ENCODE peak calls at places on chromosome 16, in nine cellular contexts. I, W, L, P, T, A, E, Z and F are unnamed samples.

GRCh38 chr16:79217375-79218011 is 383.0 kb downstream of the MAF start:
- DNase-seq in I (peak; percentile 65), W (no peak), L (no peak), P (no peak), T (no peak), A (no peak), E (no peak), Z (no peak), F (no peak)

GRCh38 chr16:11405331-11406176 is 60.3 kb downstream of the RMI2 start:
- DNase-seq in I (peak; percentile 19), W (peak; percentile 75), L (no peak), P (no peak), T (peak; percentile 56), A (peak; percentile 13), E (no peak), Z (peak; percentile 48), F (peak; percentile 42)

GRCh38 chr16:10947211-10947787 is 2.9 kb downstream of the CLEC16A start:
- DNase-seq in I (no peak), W (no peak), L (no peak), P (no peak), T (no peak), A (no peak), E (no peak), Z (no peak), F (no peak)

GRCh38 chr16:72791786-72792185 is 256.1 kb downstream of the ZFHX3 start:
- DNase-seq in I (no peak), W (no peak), L (no peak), P (no peak), T (no peak), A (no peak), E (no peak), Z (no peak), F (no peak)

GRCh38 chr16:49631521-49632041 is 224.3 kb downstream of the ZNF423 start:
- DNase-seq in I (no peak), W (peak; percentile 9), L (no peak), P (no peak), T (no peak), A (peak; percentile 49), E (no peak), Z (no peak), F (no peak)

GRCh38 chr16:15856901-15857778 is at the start of gene MYH11:
- DNase-seq in I (no peak), W (peak; percentile 73), L (no peak), P (no peak), T (no peak), A (no peak), E (no peak), Z (no peak), F (no peak)

GRCh38 chr16:26787924-26788323 is 278.8 kb upstream of the C16orf82 start:
- DNase-seq in I (no peak), W (no peak), L (no peak), P (no peak), T (peak; percentile 42), A (no peak), E (no peak), Z (no peak), F (no peak)

GRCh38 chr16:17205279-17206139 is 265.3 kb downstream of the XYLT1 start:
- DNase-seq in I (no peak), W (peak; percentile 48), L (peak; percentile 62), P (no peak), T (no peak), A (peak; percentile 47), E (no peak), Z (peak; percentile 29), F (no peak)

GRCh38 chr16:47848481-47849109 is 307.2 kb downstream of the ABCC12 start:
- DNase-seq in I (no peak), W (no peak), L (peak; percentile 33), P (peak; percentile 59), T (no peak), A (peak; percentile 2), E (no peak), Z (no peak), F (no peak)

GRCh38 chr16:26382607-26383006 is 684.1 kb upstream of the C16orf82 start:
- DNase-seq in I (no peak), W (no peak), L (no peak), P (no peak), T (no peak), A (no peak), E (no peak), Z (no peak), F (no peak)

GRCh38 chr16:17515421-17516210 is 44.9 kb upstream of the XYLT1 start:
- DNase-seq in I (no peak), W (no peak), L (no peak), P (peak; percentile 99), T (peak; percentile 20), A (peak; percentile 52), E (no peak), Z (no peak), F (no peak)

GRCh38 chr16:27264151-27264550 is 4.4 kb downstream of the NSMCE1 start:
- DNase-seq in I (no peak), W (no peak), L (no peak), P (peak; percentile 44), T (no peak), A (peak; percentile 65), E (no peak), Z (no peak), F (no peak)

GRCh38 chr16:48432136-48432535 is 46.9 kb upstream of the SIAH1 start:
- DNase-seq in I (no peak), W (no peak), L (no peak), P (no peak), T (no peak), A (no peak), E (peak; percentile 35), Z (no peak), F (no peak)

GRCh38 chr16:27445502-27446175 is 43.7 kb downstream of the IL21R start:
- DNase-seq in I (no peak), W (no peak), L (no peak), P (no peak), T (no peak), A (no peak), E (peak; percentile 67), Z (no peak), F (no peak)

GRCh38 chr16:14562691-14563491 is 67.2 kb downstream of the PARN start:
- DNase-seq in I (no peak), W (no peak), L (peak; percentile 49), P (peak; percentile 72), T (peak; percentile 73), A (peak; percentile 43), E (no peak), Z (peak; percentile 48), F (no peak)

GRCh38 chr16:89308391-89309333 is 91.2 kb downstream of the ZNF778 start:
- DNase-seq in I (peak; percentile 30), W (peak; percentile 72), L (no peak), P (no peak), T (no peak), A (no peak), E (peak; percentile 62), Z (no peak), F (peak; percentile 52)

GRCh38 chr16:56910654-56911539 is 21.0 kb upstream of the HERPUD1 start:
- DNase-seq in I (no peak), W (no peak), L (no peak), P (no peak), T (no peak), A (peak; percentile 68), E (no peak), Z (no peak), F (no peak)

GRCh38 chr16:89093602-89094251 is at the start of gene ACSF3:
- DNase-seq in I (peak; percentile 72), W (no peak), L (peak; percentile 67), P (no peak), T (peak; percentile 60), A (peak; percentile 56), E (peak; percentile 93), Z (peak; percentile 72), F (peak; percentile 75)

GRCh38 chr16:73753931-73754330 is 542.7 kb upstream of the PSMD7 start:
- DNase-seq in I (no peak), W (no peak), L (no peak), P (no peak), T (no peak), A (no peak), E (no peak), Z (no peak), F (no peak)

GRCh38 chr16:3304370-3304769 is 860 bp downstream of the TIGD7 start:
- DNase-seq in I (no peak), W (no peak), L (no peak), P (no peak), T (no peak), A (peak; percentile 31), E (no peak), Z (no peak), F (no peak)

GRCh38 chr16:3305109-3306068 is at the start of the genes TIGD7 and ZNF75A:
- DNase-seq in I (peak; percentile 85), W (peak; percentile 92), L (peak; percentile 79), P (peak; percentile 21), T (peak; percentile 95), A (peak; percentile 93), E (peak; percentile 97), Z (peak; percentile 83), F (peak; percentile 72)

GRCh38 chr16:3311496-3311895 is 6.2 kb downstream of the ZNF75A start:
- DNase-seq in I (no peak), W (no peak), L (no peak), P (no peak), T (no peak), A (no peak), E (no peak), Z (no peak), F (no peak)

DNA sequence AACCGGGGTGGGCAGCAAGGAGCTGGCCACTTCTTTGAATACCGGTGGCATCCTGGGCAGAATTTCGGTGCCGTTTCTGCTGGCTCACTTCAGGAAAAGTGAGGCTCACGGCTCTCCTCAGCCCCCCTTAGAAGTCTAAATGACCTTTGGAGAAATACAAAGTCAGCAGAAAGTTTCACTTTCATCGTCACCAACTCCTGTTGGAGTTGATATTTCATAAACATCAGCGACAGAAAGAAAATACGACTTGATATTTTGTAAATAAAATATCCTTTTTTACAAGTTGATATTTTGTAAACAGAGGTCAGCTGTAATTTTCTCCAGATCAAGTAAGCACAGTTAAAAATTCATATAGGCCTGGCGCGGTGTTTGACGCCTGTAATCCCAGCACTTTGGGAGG is 781 bp downstream of the ZNF75A start:
- DNase-seq in I (no peak), W (no peak), L (no peak), P (no peak), T (no peak), A (no peak), E (no peak), Z (no peak), F (no peak)
- H3K9me3 ChIP-seq in I (peaks cover 7% of the 10 kb centered on the region), W (peaks cover 38% of the 10 kb centered on the region), L (no peaks in the 10 kb centered on the region), P (peaks cover 13% of the 10 kb centered on the region), T (peaks cover 92% of the 10 kb centered on the region), A (peaks cover 2% of the 10 kb centered on the region), E (peaks cover 90% of the 10 kb centered on the region), Z (peaks cover 91% of the 10 kb centered on the region), F (peaks cover 43% of the 10 kb centered on the region)

GRCh38 chr16:59686405-59686804 is 952.3 kb upstream of the GOT2 start:
- DNase-seq in I (no peak), W (no peak), L (no peak), P (no peak), T (no peak), A (no peak), E (no peak), Z (no peak), F (no peak)
- H3K9me3 ChIP-seq in I (no peaks in the 10 kb centered on the region), W (peaks cover 11% of the 10 kb centered on the region), L (no peaks in the 10 kb centered on the region), P (no peaks in the 10 kb centered on the region), T (peaks cover 21% of the 10 kb centered on the region), A (no peaks in the 10 kb centered on the region), E (peaks cover 24% of the 10 kb centered on the region), Z (peaks cover 9% of the 10 kb centered on the region), F (no peaks in the 10 kb centered on the region)

GRCh38 chr16:5644132-5644531 is 546.5 kb upstream of the EEF2KMT start:
- DNase-seq in I (no peak), W (no peak), L (no peak), P (no peak), T (no peak), A (no peak), E (no peak), Z (no peak), F (no peak)
- H3K9me3 ChIP-seq in I (no peaks in the 10 kb centered on the region), W (no peaks in the 10 kb centered on the region), L (no peaks in the 10 kb centered on the region), P (peaks cover 15% of the 10 kb centered on the region), T (no peaks in the 10 kb centered on the region), A (peaks cover 6% of the 10 kb centered on the region), E (no peaks in the 10 kb centered on the region), Z (no peaks in the 10 kb centered on the region), F (no peaks in the 10 kb centered on the region)

GRCh38 chr16:3597226-3597625 is 14.2 kb downstream of the SLX4 start:
- DNase-seq in I (no peak), W (no peak), L (no peak), P (no peak), T (no peak), A (no peak), E (no peak), Z (no peak), F (no peak)
- H3K9me3 ChIP-seq in I (no peaks in the 10 kb centered on the region), W (peaks cover 18% of the 10 kb centered on the region), L (no peaks in the 10 kb centered on the region), P (peaks cover 3% of the 10 kb centered on the region), T (peaks cover 8% of the 10 kb centered on the region), A (no peaks in the 10 kb centered on the region), E (no peaks in the 10 kb centered on the region), Z (peaks cover 5% of the 10 kb centered on the region), F (no peaks in the 10 kb centered on the region)